ENCODE peak calls at places on chromosomes 12 and 14, in seven cellular contexts. W is endothelial cell; D is AG08396; M is NCI-H1092; Y is left cardiac atrium; H is CD4-positive, CD25-positive, alpha-beta regulatory T cell; Q is lung. S is an unnamed sample.

GRCh38 chr14:49935526-49935925 is 42.6 kb downstream of the ARF6 start:
- DNase-seq in W (no peak), D (no peak), M (no peak), Y (no peak), H (no peak), Q (no peak), S (no peak)

GRCh38 chr14:76829650-76830421 is 3.6 kb downstream of the LRRC74A start:
- DNase-seq in W (peak; percentile 19), D (no peak), M (peak; percentile 19), Y (peak; percentile 81), H (no peak), Q (no peak), S (no peak)

GRCh38 chr14:68786491-68787234 is 6.2 kb downstream of the ZFP36L1 start:
- DNase-seq in W (no peak), D (no peak), M (no peak), Y (no peak), H (no peak), Q (no peak), S (no peak)

GRCh38 chr12:53068811-53069585 is 10.2 kb downstream of the SPRYD3 start:
- DNase-seq in W (no peak), D (no peak), M (no peak), Y (no peak), H (no peak), Q (no peak), S (no peak)

GRCh38 chr14:104585966-104586702 is 6.6 kb downstream of the C14orf180 start:
- DNase-seq in W (no peak), D (no peak), M (no peak), Y (peak; percentile 73), H (no peak), Q (no peak), S (no peak)

GRCh38 chr12:31234955-31235867 is 90.7 kb downstream of the SINHCAF start:
- DNase-seq in W (peak; percentile 57), D (peak; percentile 63), M (peak; percentile 88), Y (peak; percentile 40), H (no peak), Q (no peak), S (peak; percentile 53)

GRCh38 chr12:70507442-70507841 is 129.8 kb downstream of the PTPRB start:
- DNase-seq in W (no peak), D (no peak), M (no peak), Y (no peak), H (no peak), Q (no peak), S (no peak)

GRCh38 chr14:77064535-77065178 is 33.4 kb upstream of the CIPC start:
- DNase-seq in W (no peak), D (no peak), M (no peak), Y (no peak), H (no peak), Q (no peak), S (no peak)

GRCh38 chr12:51622564-51622963 is 31.5 kb downstream of the SCN8A start:
- DNase-seq in W (no peak), D (peak; percentile 27), M (no peak), Y (no peak), H (no peak), Q (no peak), S (no peak)

GRCh38 chr12:132560831-132561783 is 49.3 kb downstream of the LRCOL1 start:
- DNase-seq in W (peak; percentile 84), D (peak; percentile 84), M (peak; percentile 83), Y (peak; percentile 72), H (peak; percentile 53), Q (peak; percentile 53), S (peak; percentile 90)

GRCh38 chr12:111091036-111091435 is 170.7 kb upstream of the MYL2 start:
- DNase-seq in W (no peak), D (no peak), M (no peak), Y (no peak), H (no peak), Q (no peak), S (no peak)

GRCh38 chr14:77071938-77072388 is 26.1 kb upstream of the CIPC start:
- DNase-seq in W (no peak), D (no peak), M (no peak), Y (no peak), H (no peak), Q (no peak), S (no peak)

GRCh38 chr14:90109858-90110257 is 48.1 kb downstream of the KCNK13 start:
- DNase-seq in W (peak; percentile 18), D (no peak), M (no peak), Y (no peak), H (no peak), Q (no peak), S (peak; percentile 27)

GRCh38 chr12:53824001-53824716 is 72.4 kb upstream of the CISTR start:
- DNase-seq in W (no peak), D (no peak), M (no peak), Y (no peak), H (no peak), Q (no peak), S (no peak)

GRCh38 chr12:49496417-49497360 is 42.1 kb upstream of the KCNH3 start:
- DNase-seq in W (no peak), D (no peak), M (no peak), Y (no peak), H (no peak), Q (no peak), S (no peak)

GRCh38 chr14:106879241-106879640 is 1352.9 kb downstream of the TMEM121 start:
- DNase-seq in W (no peak), D (no peak), M (no peak), Y (no peak), H (no peak), Q (no peak), S (no peak)

GRCh38 chr12:63967358-63967757 is 122.9 kb downstream of the SRGAP1 start:
- DNase-seq in W (no peak), D (no peak), M (no peak), Y (no peak), H (no peak), Q (no peak), S (peak; percentile 11)

GRCh38 chr14:35940291-35940690 is 114.2 kb downstream of the BRMS1L start:
- DNase-seq in W (no peak), D (no peak), M (no peak), Y (no peak), H (no peak), Q (no peak), S (no peak)

GRCh38 chr14:98871796-98872195 is 400.2 kb downstream of the BCL11B start:
- DNase-seq in W (no peak), D (no peak), M (no peak), Y (no peak), H (no peak), Q (no peak), S (no peak)

GRCh38 chr12:53389702-53390101 is 9.7 kb downstream of the SP1 start:
- DNase-seq in W (no peak), D (no peak), M (no peak), Y (no peak), H (no peak), Q (no peak), S (no peak)

S was measured in H54.